ENCODE peak calls at places on chromosomes 12 and 14, in six cellular contexts. H, I, O, D, T and E are unnamed samples.

GRCh38 chr14:27025648-27026047 is 427.8 kb upstream of the NOVA1 start:
- DNase-seq in T (no peak), H (no peak), O (no peak), I (no peak), D (no peak), E (no peak)

GRCh38 chr12:105983622-105984325 is 155.0 kb downstream of the NUAK1 start:
- DNase-seq in H (no peak), I (peak), D (no peak), O (no peak), T (peak), E (no peak)

GRCh38 chr12:57966536-57966935 is 25.2 kb downstream of the ATP23 start:
- DNase-seq in T (no peak), O (no peak), I (no peak), D (no peak), H (no peak), E (no peak)

GRCh38 chr12:78560633-78561032 is 303.9 kb upstream of the SYT1 start:
- DNase-seq in O (no peak), H (no peak), D (no peak), T (no peak), I (no peak), E (no peak)

GRCh38 chr14:68544150-68544892 is 248.5 kb downstream of the ZFP36L1 start:
- DNase-seq in D (no peak), H (no peak), O (no peak), I (peak), T (peak), E (no peak)

GRCh38 chr14:69358233-69358963 is 39.7 kb downstream of the ERH start:
- DNase-seq in D (peak), H (no peak), T (no peak), I (no peak), O (no peak), E (no peak)

GRCh38 chr12:46267618-46268348 is 1.1 kb downstream of the SLC38A1 start:
- DNase-seq in I (no peak), H (no peak), O (no peak), D (peak), T (no peak), E (no peak)

GRCh38 chr14:99803803-99804202 is 10.6 kb downstream of the EML1 start:
- DNase-seq in I (no peak), H (no peak), T (no peak), D (no peak), O (no peak), E (no peak)

GRCh38 chr12:90079811-90080210 is 371.2 kb upstream of the ATP2B1 start:
- DNase-seq in O (no peak), T (no peak), D (no peak), H (no peak), I (no peak), E (no peak)

GRCh38 chr12:31362759-31363415 is 36.9 kb upstream of the SINHCAF start:
- DNase-seq in T (no peak), O (peak), H (no peak), I (no peak), D (peak), E (peak)

GRCh38 chr14:41805633-41806032 is 199.0 kb downstream of the LRFN5 start:
- DNase-seq in O (no peak), I (no peak), D (no peak), T (no peak), H (no peak), E (no peak)

GRCh38 chr14:63273717-63274673 is 44.7 kb downstream of the GPHB5 start:
- DNase-seq in H (no peak), O (no peak), D (no peak), I (no peak), T (no peak), E (no peak)

GRCh38 chr14:92625213-92625612 is 111.6 kb downstream of the RIN3 start:
- DNase-seq in D (no peak), T (no peak), H (peak), I (no peak), O (no peak), E (no peak)

GRCh38 chr12:112664569-112664968 is 127.0 kb upstream of the RPH3A start:
- DNase-seq in D (peak), H (no peak), O (no peak), T (no peak), I (no peak), E (no peak)

GRCh38 chr12:92961949-92962348 is 32.9 kb upstream of the EEA1 start:
- DNase-seq in T (no peak), I (no peak), H (peak), O (no peak), D (no peak), E (no peak)

GRCh38 chr12:113271853-113272561 is 50.7 kb downstream of the TPCN1 start:
- DNase-seq in O (no peak), H (peak), T (peak), D (no peak), I (no peak), E (peak)

GRCh38 chr14:100123618-100124017 is 35.8 kb downstream of the DEGS2 start:
- DNase-seq in H (no peak), I (no peak), T (no peak), D (no peak), O (no peak), E (no peak)

GRCh38 chr14:100438271-100438670 is 115.1 kb downstream of the SLC25A47 start:
- DNase-seq in H (no peak), T (no peak), O (no peak), I (no peak), D (no peak), E (no peak)

GRCh38 chr12:62194616-62195015 is 65.6 kb upstream of the USP15 start:
- DNase-seq in I (peak), D (no peak), O (no peak), H (no peak), T (no peak), E (no peak)

GRCh38 chr14:23070262-23071129 is 13.2 kb upstream of the CDH24 start:
- DNase-seq in I (no peak), H (no peak), T (no peak), D (no peak), O (no peak), E (no peak)

GRCh38 chr14:55620277-55620676 is 40.3 kb downstream of the KTN1 start:
- DNase-seq in D (no peak), T (no peak), O (no peak), H (no peak), I (no peak), E (no peak)

GRCh38 chr12:122022393-122023338 is 982 bp downstream of the BCL7A start:
- DNase-seq in D (peak), O (no peak), H (no peak), T (no peak), I (no peak), E (no peak)